ENCODE peak calls at places on chromosomes 6 and 20, in six cellular contexts. Z is CD4-positive, CD25-positive, alpha-beta regulatory T cell; I is PC-9; Y is endodermal cell; T is cardiac muscle cell; F is effector memory CD4-positive, alpha-beta T cell. J is an unnamed sample.
A peak's percentile ranks its signal among the peaks of the same experiment; 100 is the strongest.

GRCh38 chr6:111982681-111983080 is 71.2 kb upstream of the CCN6 start:
- DNase-seq in Z (no peak), Y (no peak), F (no peak), T (no peak), I (peak; percentile 85), J (no peak)

GRCh38 chr20:63876489-63877036 is 11.5 kb downstream of the TPD52L2 start:
- DNase-seq in T (no peak), Y (no peak), Z (no peak), F (no peak), I (no peak), J (no peak)

GRCh38 chr6:134822920-134823430 is 126.9 kb downstream of the ALDH8A1 start:
- DNase-seq in I (peak; percentile 77), Z (peak; percentile 45), Y (peak; percentile 87), T (peak; percentile 93), F (no peak), J (peak; percentile 20)

GRCh38 chr20:63102720-63103375 is 96.1 kb upstream of the BHLHE23 start:
- DNase-seq in Y (peak; percentile 69), F (peak; percentile 50), T (peak; percentile 62), Z (peak; percentile 71), I (no peak), J (peak; percentile 11)

GRCh38 chr6:168546730-168547129 is 105.7 kb downstream of the SMOC2 start:
- DNase-seq in I (no peak), T (no peak), Y (no peak), Z (no peak), F (no peak), J (no peak)

GRCh38 chr20:5797843-5798462 is 47.8 kb downstream of the SHLD1 start:
- DNase-seq in I (no peak), Z (no peak), F (no peak), T (no peak), Y (no peak), J (no peak)

GRCh38 chr20:7693761-7694160 is 246.5 kb downstream of the HAO1 start:
- DNase-seq in T (no peak), Y (no peak), I (no peak), F (no peak), Z (no peak), J (no peak)

GRCh38 chr6:25320459-25320858 is 41.3 kb downstream of the CARMIL1 start:
- DNase-seq in T (no peak), F (no peak), Y (peak; percentile 67), Z (no peak), I (no peak), J (no peak)

GRCh38 chr6:99353126-99353525 is 3.7 kb upstream of the FAXC start:
- DNase-seq in Z (no peak), T (peak; percentile 19), F (no peak), I (no peak), Y (peak; percentile 77), J (no peak)

GRCh38 chr6:39452306-39452705 is 129.8 kb upstream of the KCNK16 start:
- DNase-seq in T (peak; percentile 46), Y (no peak), I (no peak), Z (no peak), F (no peak), J (no peak)

GRCh38 chr6:44041461-44042260 is 85.6 kb downstream of the MRPL14 start:
- DNase-seq in T (peak; percentile 96), Y (peak; percentile 89), Z (no peak), F (no peak), I (peak; percentile 94), J (peak; percentile 34)

GRCh38 chr20:62236674-62236996 is 1.7 kb upstream of the OSBPL2 start:
- DNase-seq in Z (no peak), Y (peak; percentile 65), I (no peak), F (no peak), T (no peak), J (no peak)

GRCh38 chr6:103870970-103871369 is 988.7 kb downstream of the HACE1 start:
- DNase-seq in Z (no peak), I (no peak), T (peak; percentile 21), Y (no peak), F (no peak), J (no peak)

GRCh38 chr20:35166242-35166830 is 5.5 kb upstream of the PROCR start:
- DNase-seq in F (no peak), Y (no peak), I (no peak), T (peak; percentile 71), Z (no peak), J (no peak)

GRCh38 chr6:40395698-40396076 is 191.5 kb downstream of the LRFN2 start:
- DNase-seq in T (no peak), F (no peak), Y (peak; percentile 10), Z (no peak), I (no peak), J (no peak)

GRCh38 chr6:29763491-29764289 is 40.5 kb downstream of the HLA-F start:
- DNase-seq in T (peak; percentile 79), Z (no peak), F (no peak), I (peak; percentile 51), Y (peak; percentile 36), J (no peak)

GRCh38 chr6:36123270-36124139 is 6.8 kb upstream of the MAPK13 start:
- DNase-seq in Y (peak; percentile 95), I (peak; percentile 48), F (peak; percentile 80), Z (peak; percentile 88), T (peak; percentile 90), J (peak; percentile 58)

GRCh38 chr6:103872683-103873082 is 987.0 kb downstream of the HACE1 start:
- DNase-seq in I (no peak), Y (no peak), T (no peak), F (no peak), Z (no peak), J (no peak)

GRCh38 chr6:12113190-12113578 is 101.1 kb downstream of the HIVEP1 start:
- DNase-seq in I (no peak), T (peak; percentile 77), Z (no peak), F (no peak), Y (no peak), J (no peak)

GRCh38 chr6:50602191-50602810 is 111.0 kb upstream of the TFAP2D start:
- DNase-seq in Y (no peak), Z (no peak), I (no peak), T (peak; percentile 30), F (no peak), J (no peak)

GRCh38 chr20:43716757-43717615 is 9.8 kb downstream of the GTSF1L start:
- DNase-seq in Z (no peak), T (no peak), Y (no peak), I (no peak), F (no peak), J (no peak)

GRCh38 chr20:43717616-43717995 is 9.2 kb downstream of the GTSF1L start:
- DNase-seq in Y (no peak), Z (no peak), I (no peak), T (no peak), F (no peak), J (no peak)

GRCh38 chr20:43715511-43715910 is 11.3 kb downstream of the GTSF1L start:
- DNase-seq in I (no peak), Y (no peak), Z (no peak), F (no peak), T (no peak), J (no peak)

GRCh38 chr20:43716123-43716522 is 10.7 kb downstream of the GTSF1L start:
- DNase-seq in F (no peak), T (no peak), I (no peak), Y (no peak), Z (no peak), J (no peak)

GRCh38 chr20:43715044-43715443 is 11.8 kb downstream of the GTSF1L start:
- DNase-seq in Z (no peak), T (no peak), Y (no peak), I (no peak), F (no peak), J (no peak)
- H3K27ac ChIP-seq in Z (no peak overlapping the region), T (no peak overlapping the region), Y (no peak overlapping the region), I (no peak overlapping the region), F (no peak overlapping the region), J (no peak overlapping the region)

GRCh38 chr6:42133926-42134325 is 8.5 kb downstream of the C6orf132 start:
- DNase-seq in T (no peak), Y (no peak), Z (no peak), I (no peak), F (no peak), J (no peak)

GRCh38 chr6:42135161-42135560 is 7.3 kb downstream of the C6orf132 start:
- DNase-seq in I (no peak), T (no peak), F (no peak), Z (no peak), Y (no peak), J (no peak)

GRCh38 chr6:42128460-42129359 is 13.7 kb downstream of the C6orf132 start:
- DNase-seq in F (no peak), T (no peak), Z (no peak), Y (no peak), I (no peak), J (no peak)

GRCh38 chr6:42129360-42129676 is 13.1 kb downstream of the C6orf132 start:
- DNase-seq in Z (no peak), F (no peak), I (no peak), Y (no peak), T (no peak), J (no peak)

GRCh38 chr6:42131531-42131930 is 10.9 kb downstream of the C6orf132 start:
- DNase-seq in T (peak; percentile 72), Y (no peak), Z (no peak), I (peak; percentile 53), F (no peak), J (no peak)
- H3K27ac ChIP-seq in T (no peak overlapping the region), Y (no peak overlapping the region), Z (no peak overlapping the region), I (peak overlapping the region; percentile 74), F (no peak overlapping the region), J (no peak overlapping the region)

GRCh38 chr6:46509063-46509462 is 17.8 kb upstream of the RCAN2 start:
- DNase-seq in Z (no peak), T (no peak), F (no peak), Y (no peak), I (no peak), J (no peak)
- H3K27ac ChIP-seq in Z (no peak overlapping the region), T (no peak overlapping the region), F (no peak overlapping the region), Y (no peak overlapping the region), I (no peak overlapping the region), J (no peak overlapping the region)

GRCh38 chr6:166828397-166829002 is 127.8 kb downstream of the RNASET2 start:
- DNase-seq in I (no peak), Z (no peak), F (no peak), Y (no peak), T (no peak), J (no peak)

GRCh38 chr6:166825553-166826145 is 130.7 kb downstream of the RNASET2 start:
- DNase-seq in T (peak; percentile 15), F (no peak), Z (no peak), Y (no peak), I (peak; percentile 70), J (no peak)

GRCh38 chr6:166824880-166825250 is 131.5 kb downstream of the RNASET2 start:
- DNase-seq in T (no peak), Z (no peak), Y (no peak), F (no peak), I (no peak), J (no peak)

GRCh38 chr6:166824146-166824879 is 132.0 kb downstream of the RNASET2 start:
- DNase-seq in I (no peak), Y (no peak), T (no peak), F (no peak), Z (no peak), J (no peak)

GRCh38 chr6:166826264-166826663 is 130.1 kb downstream of the RNASET2 start:
- DNase-seq in T (peak; percentile 3), F (no peak), Z (no peak), I (no peak), Y (no peak), J (no peak)
- H3K27ac ChIP-seq in T (no peak overlapping the region), F (no peak overlapping the region), Z (no peak overlapping the region), I (no peak overlapping the region), Y (no peak overlapping the region), J (no peak overlapping the region)

GRCh38 chr20:1801551-1801950 is 93.7 kb upstream of the SIRPA start:
- DNase-seq in Y (no peak), F (no peak), Z (no peak), T (no peak), I (no peak), J (no peak)
- H3K27ac ChIP-seq in Y (no peak overlapping the region), F (no peak overlapping the region), Z (no peak overlapping the region), T (no peak overlapping the region), I (no peak overlapping the region), J (peak overlapping the region; percentile 94)

J was measured in caudate nucleus.